ENCODE peak calls at places on chromosomes 13 and 19, in six cellular contexts. K is T-cell, O is ovary, A is anterior cingulate cortex, R is HFF-Myc, B is amygdala. Z is an unnamed sample.

GRCh38 chr19:18377026-18377425 is 8.9 kb upstream of the GDF15 start:
- DNase-seq in K (no peak), O (no peak), A (no peak), R (no peak), B (no peak), Z (no peak)

GRCh38 chr13:28822161-28822560 is 2.0 kb downstream of the MTUS2 start:
- DNase-seq in K (no peak), O (no peak), A (peak; percentile 24), R (no peak), B (no peak), Z (no peak)

GRCh38 chr13:95641961-95642621 is 2.4 kb downstream of the DZIP1 start:
- DNase-seq in K (no peak), O (peak; percentile 65), A (no peak), R (no peak), B (no peak), Z (peak; percentile 86)

GRCh38 chr19:8306235-8307054 is 1.7 kb downstream of the CD320 start:
- DNase-seq in K (no peak), O (peak; percentile 38), A (no peak), R (no peak), B (no peak), Z (no peak)

GRCh38 chr13:21812192-21812626 is 141.3 kb downstream of the FGF9 start:
- DNase-seq in K (no peak), O (no peak), A (no peak), R (no peak), B (no peak), Z (no peak)

GRCh38 chr19:33502521-33502920 is 19.1 kb downstream of the PEPD start:
- DNase-seq in K (no peak), O (no peak), A (no peak), R (no peak), B (no peak), Z (no peak)

GRCh38 chr19:13070425-13071140 is 32.1 kb downstream of the LYL1 start:
- DNase-seq in K (no peak), O (no peak), A (peak; percentile 78), R (no peak), B (no peak), Z (no peak)

GRCh38 chr13:113768018-113768905 is 9.2 kb downstream of the TMEM255B start:
- DNase-seq in K (no peak), O (peak; percentile 21), A (no peak), R (no peak), B (no peak), Z (no peak)

GRCh38 chr13:52109096-52109495 is 19.8 kb downstream of the NEK5 start:
- DNase-seq in K (no peak), O (no peak), A (no peak), R (no peak), B (no peak), Z (no peak)

GRCh38 chr13:52034616-52035226 is 10.2 kb downstream of the UTP14C start:
- DNase-seq in K (no peak), O (no peak), A (no peak), R (no peak), B (no peak), Z (no peak)

GRCh38 chr19:12841094-12841493 is 2.8 kb downstream of the MAST1 start:
- DNase-seq in K (no peak), O (no peak), A (no peak), R (no peak), B (no peak), Z (peak; percentile 94)